ENCODE peak calls at places on chromosomes 3 and 15, in five cellular contexts. T is adrenal gland, D is dorsolateral prefrontal cortex, L is mammary epithelial cell, S is WTC11. I is an unnamed sample.

GRCh38 chr3:126197854-126198584 is 17.6 kb upstream of the ALDH1L1 start:
- DNase-seq in T (peak; percentile 88), D (peak; percentile 52), L (peak; percentile 46), S (peak; percentile 80), I (peak; percentile 71)

GRCh38 chr15:74482661-74483060 is 21.7 kb upstream of the UBL7 start:
- DNase-seq in S (peak; percentile 26), L (no peak), D (no peak), T (no peak), I (no peak)

GRCh38 chr3:197029511-197030167 is at the start of gene MELTF:
- DNase-seq in L (no peak), T (peak; percentile 35), D (no peak), S (peak; percentile 70), I (peak; percentile 86)

GRCh38 chr3:67362686-67363085 is 291.7 kb downstream of the SUCLG2 start:
- DNase-seq in L (peak; percentile 25), T (no peak), D (no peak), S (no peak), I (no peak)

GRCh38 chr3:16884084-16884747 is 539 bp upstream of the PLCL2 start:
- DNase-seq in S (peak; percentile 91), L (no peak), D (peak; percentile 60), T (peak; percentile 70), I (peak; percentile 92)

GRCh38 chr3:7144696-7145308 is 283.9 kb downstream of the GRM7 start:
- DNase-seq in T (peak; percentile 1), D (no peak), L (peak; percentile 12), S (peak; percentile 23), I (peak; percentile 31)

GRCh38 chr15:70045045-70045444 is 52.7 kb downstream of the TLE3 start:
- DNase-seq in D (no peak), L (peak; percentile 5), S (no peak), T (no peak), I (no peak)

GRCh38 chr15:68025860-68026424 is 28.2 kb upstream of the PIAS1 start:
- DNase-seq in T (no peak), S (no peak), L (no peak), D (no peak), I (no peak)

GRCh38 chr3:45092132-45093031 is 53.8 kb downstream of the CDCP1 start:
- DNase-seq in L (peak; percentile 94), S (no peak), D (no peak), T (no peak), I (no peak)

GRCh38 chr15:60591491-60592385 is 112.8 kb upstream of the ICE2 start:
- DNase-seq in L (peak; percentile 39), T (peak; percentile 49), D (peak; percentile 66), S (peak; percentile 65), I (peak; percentile 50)

GRCh38 chr15:33923446-33923845 is 44.9 kb upstream of the CHRM5 start:
- DNase-seq in T (no peak), D (no peak), S (no peak), L (no peak), I (no peak)

GRCh38 chr3:134294302-134294925 is 43.8 kb upstream of the RYK start:
- DNase-seq in T (no peak), S (no peak), L (peak; percentile 70), D (no peak), I (no peak)

GRCh38 chr15:68815598-68815997 is 5.1 kb downstream of the ANP32A start:
- DNase-seq in T (no peak), S (no peak), D (no peak), L (peak; percentile 66), I (no peak)

GRCh38 chr3:164641071-164641470 is 437.2 kb downstream of the SI start:
- DNase-seq in L (no peak), T (no peak), D (no peak), S (no peak), I (no peak)

GRCh38 chr3:72974956-72975355 is 21.7 kb upstream of the PPP4R2 start:
- DNase-seq in T (no peak), L (no peak), S (no peak), D (no peak), I (no peak)

GRCh38 chr3:180188512-180189309 is 152.0 kb upstream of the PEX5L start:
- DNase-seq in L (no peak), T (no peak), D (no peak), S (no peak), I (no peak)

GRCh38 chr15:80638553-80639167 is 56.5 kb upstream of the ABHD17C start:
- DNase-seq in T (no peak), L (no peak), D (no peak), S (no peak), I (no peak)

GRCh38 chr15:80639168-80639555 is 55.9 kb upstream of the ABHD17C start:
- DNase-seq in T (no peak), S (no peak), D (no peak), L (no peak), I (no peak)

GRCh38 chr15:80637747-80638146 is 57.4 kb upstream of the ABHD17C start:
- DNase-seq in D (no peak), S (no peak), T (no peak), L (no peak), I (no peak)

GRCh38 chr15:80635953-80636352 is 59.2 kb upstream of the ABHD17C start:
- DNase-seq in S (no peak), T (peak; percentile 4), L (no peak), D (no peak), I (no peak)

GRCh38 chr15:80636675-80637074 is 58.4 kb upstream of the ABHD17C start:
- DNase-seq in L (peak; percentile 59), D (no peak), T (no peak), S (peak; percentile 31), I (no peak)
- TF ChIP-seq CTCF in L (no peak), D (no peak), T (no peak), S (no peak), I (no peak)

DNA sequence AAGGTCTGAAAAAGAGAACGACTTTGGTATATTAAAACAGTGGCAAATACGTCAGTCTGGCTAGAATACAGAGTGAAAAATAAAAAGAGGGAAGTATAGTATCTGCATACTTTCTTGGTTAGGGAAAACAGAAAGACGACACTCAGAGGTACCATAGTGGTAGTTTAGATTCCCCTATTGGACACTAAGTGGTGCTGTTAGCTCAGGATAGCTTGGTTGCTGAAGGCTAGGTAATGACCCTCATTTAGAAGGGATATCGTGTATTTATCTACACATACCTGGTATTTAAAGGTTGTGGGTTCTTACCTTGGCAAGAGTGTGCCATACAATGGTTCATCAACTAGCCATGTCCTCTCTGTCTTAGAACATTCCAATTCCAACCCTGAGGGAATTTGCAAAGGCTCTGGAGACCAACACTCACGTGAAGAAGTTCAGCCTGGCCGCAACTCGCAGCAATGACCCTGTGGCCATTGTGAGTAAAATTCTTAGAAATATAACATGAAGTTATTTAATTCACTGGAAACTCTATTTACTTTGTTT is 31.0 kb downstream of the TMOD2 start:
- DNase-seq in T (no peak), L (no peak), D (no peak), S (no peak), I (no peak)
- TF ChIP-seq CTCF in T (no peak), L (peak; percentile 60), D (no peak), S (peak; percentile 23), I (peak; percentile 4)

GRCh38 chr3:53130179-53131135 is at the start of gene RFT1:
- DNase-seq in L (peak; percentile 93), T (peak; percentile 99), D (peak; percentile 97), S (peak; percentile 98), I (peak; percentile 98)
- TF ChIP-seq CTCF in L (peak; percentile 8), T (peak; percentile 12), D (peak; percentile 36), S (no peak), I (peak; percentile 36)

DNA sequence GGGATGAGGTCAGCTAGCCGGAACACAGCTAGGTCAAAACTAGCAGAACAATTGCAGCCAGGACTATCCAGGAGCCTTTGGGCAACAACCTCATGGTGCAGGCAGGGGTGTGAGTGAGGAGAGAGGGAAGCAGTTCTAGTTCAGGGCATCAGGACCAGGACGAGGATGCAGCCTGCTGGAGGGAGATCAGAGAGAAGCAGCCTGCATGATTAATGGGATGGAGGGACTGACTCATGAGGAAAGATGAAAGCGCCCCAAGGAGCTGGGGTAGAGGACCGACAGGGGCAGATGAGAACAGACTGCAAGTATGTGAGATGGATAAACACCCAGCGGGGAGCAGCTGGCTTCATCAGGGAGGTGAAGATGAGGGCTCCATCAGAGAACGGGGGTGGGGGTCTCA is 37.9 kb upstream of the LRTM1 start:
- DNase-seq in S (no peak), T (peak; percentile 23), D (no peak), L (no peak), I (no peak)
- TF ChIP-seq CTCF in S (no peak), T (no peak), D (no peak), L (no peak), I (no peak)

GRCh38 chr3:171835116-171835515 is 8.0 kb upstream of the TMEM212 start:
- DNase-seq in T (peak; percentile 24), S (no peak), D (no peak), L (no peak), I (no peak)

GRCh38 chr3:171833006-171833405 is 10.1 kb upstream of the TMEM212 start:
- DNase-seq in L (no peak), S (no peak), T (no peak), D (no peak), I (no peak)

GRCh38 chr3:171834461-171834801 is 8.7 kb upstream of the TMEM212 start:
- DNase-seq in S (no peak), L (no peak), D (no peak), T (peak; percentile 47), I (no peak)

GRCh38 chr3:171835613-171836012 is 7.5 kb upstream of the TMEM212 start:
- DNase-seq in D (no peak), L (no peak), T (no peak), S (no peak), I (no peak)

GRCh38 chr3:171833775-171834460 is 9.2 kb upstream of the TMEM212 start:
- DNase-seq in T (peak; percentile 29), D (no peak), S (no peak), L (no peak), I (no peak)
- TF ChIP-seq CTCF in T (peak; percentile 44), D (peak; percentile 64), S (no peak), L (peak; percentile 65), I (no peak)

GRCh38 chr3:183845608-183846288 is 20.4 kb upstream of the MAP6D1 start:
- DNase-seq in D (no peak), S (no peak), T (no peak), L (peak; percentile 42), I (no peak)
- TF ChIP-seq CTCF in D (no peak), S (no peak), T (no peak), L (no peak), I (no peak)

DNA sequence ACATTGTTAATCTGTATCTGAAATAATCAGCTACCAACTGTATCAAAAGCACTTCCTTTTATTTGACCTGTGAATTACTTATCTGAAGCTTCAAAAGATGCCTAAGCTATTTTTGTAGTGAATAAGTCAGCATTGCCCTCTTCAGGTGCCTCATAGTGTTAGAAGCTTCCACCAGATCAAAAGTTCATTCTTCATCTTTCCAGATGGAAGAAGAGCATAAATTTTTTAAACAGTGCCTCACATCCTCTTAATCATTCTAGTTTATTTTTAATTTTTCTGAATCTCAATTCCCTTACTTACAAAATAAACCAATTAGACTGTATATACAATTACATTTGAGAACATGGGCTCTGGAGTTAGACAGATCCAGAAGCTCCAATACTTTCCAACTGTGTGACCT is 65.0 kb downstream of the MYO5A start:
- DNase-seq in D (no peak), T (no peak), S (no peak), L (peak; percentile 14), I (no peak)
- TF ChIP-seq CTCF in D (no peak), T (no peak), S (no peak), L (no peak), I (no peak)